ENCODE peak calls at places on chromosome 10, in eight cellular contexts. Q is substantia nigra, E is T-helper 9 cell, L is HS-27A, A is cardiac fibroblast, W is IMR-90, G is retina, F is GM03348. Z is an unnamed sample.

GRCh38 chr10:92239600-92240288 is 51.1 kb downstream of the CPEB3 start:
- DNase-seq in Q (peak), E (peak), L (no peak), A (peak), W (peak), G (peak), F (peak), Z (peak)

GRCh38 chr10:62687230-62687748 is 117.2 kb upstream of the ADO start:
- DNase-seq in Q (no peak), E (no peak), L (no peak), A (peak), W (peak), G (no peak), F (no peak), Z (no peak)

GRCh38 chr10:52771534-52772455 is 789 bp downstream of the MBL2 start:
- DNase-seq in Q (no peak), E (no peak), L (no peak), A (no peak), W (no peak), G (no peak), F (peak), Z (no peak)

GRCh38 chr10:78185693-78186055 is 152.0 kb downstream of the RPS24 start:
- DNase-seq in Q (no peak), E (no peak), L (no peak), A (no peak), W (no peak), G (no peak), F (no peak), Z (peak)

GRCh38 chr10:62761115-62761514 is 43.4 kb upstream of the ADO start:
- DNase-seq in Q (no peak), E (no peak), L (no peak), A (no peak), W (no peak), G (no peak), F (no peak), Z (no peak)

GRCh38 chr10:13306103-13306502 is 6.2 kb upstream of the PHYH start:
- DNase-seq in Q (no peak), E (no peak), L (no peak), A (no peak), W (no peak), G (no peak), F (no peak), Z (no peak)

GRCh38 chr10:49744091-49744685 is 17.9 kb downstream of the OGDHL start:
- DNase-seq in Q (no peak), E (no peak), L (no peak), A (no peak), W (no peak), G (no peak), F (no peak), Z (no peak)

GRCh38 chr10:118785566-118785965 is 30.8 kb upstream of the CACUL1 start:
- DNase-seq in Q (no peak), E (no peak), L (no peak), A (no peak), W (no peak), G (no peak), F (no peak), Z (no peak)

GRCh38 chr10:24128066-24128751 is 80.7 kb upstream of the KIAA1217 start:
- DNase-seq in Q (no peak), E (no peak), L (no peak), A (no peak), W (no peak), G (peak), F (no peak), Z (peak)

GRCh38 chr10:124792998-124793352 is 1.3 kb upstream of the EEF1AKMT2 start:
- DNase-seq in Q (no peak), E (no peak), L (no peak), A (no peak), W (no peak), G (no peak), F (no peak), Z (no peak)

GRCh38 chr10:72379062-72379461 is 24.3 kb upstream of the DNAJB12 start:
- DNase-seq in Q (no peak), E (no peak), L (no peak), A (no peak), W (no peak), G (no peak), F (no peak), Z (no peak)

GRCh38 chr10:120688928-120689327 is 162.2 kb upstream of the WDR11 start:
- DNase-seq in Q (no peak), E (no peak), L (no peak), A (no peak), W (no peak), G (no peak), F (no peak), Z (no peak)